ENCODE peak calls at places on chromosomes 6 and 20, in seven cellular contexts. One of them, this sample, is unnamed.

GRCh38 chr6:129890164-129890563 is 29.0 kb upstream of the TMEM244 start:
- DNase-seq in stimulated activated CD8-positive, alpha-beta memory T cell treated with anti-CD3 and anti-CD28 coated beads, Interleukin-2, amount 100 ng/mL, for 1 hour: no peak
- DNase-seq in foreskin fibroblast: peak
- DNase-seq in breast epithelium: no peak
- DNase-seq in heart right ventricle: no peak
- DNase-seq in fibroblast of the aortic adventitia: peak
- DNase-seq in HS-5: no peak
- DNase-seq in this sample: no peak

GRCh38 chr6:127288705-127289104 is 22.0 kb downstream of the RNF146 start:
- DNase-seq in stimulated activated CD8-positive, alpha-beta memory T cell treated with anti-CD3 and anti-CD28 coated beads, Interleukin-2, amount 100 ng/mL, for 1 hour: no peak
- DNase-seq in foreskin fibroblast: no peak
- DNase-seq in breast epithelium: no peak
- DNase-seq in heart right ventricle: no peak
- DNase-seq in fibroblast of the aortic adventitia: peak
- DNase-seq in HS-5: no peak
- DNase-seq in this sample: no peak

GRCh38 chr6:109772961-109773431 is 81.9 kb downstream of the FIG4 start:
- DNase-seq in stimulated activated CD8-positive, alpha-beta memory T cell treated with anti-CD3 and anti-CD28 coated beads, Interleukin-2, amount 100 ng/mL, for 1 hour: no peak
- DNase-seq in foreskin fibroblast: peak
- DNase-seq in breast epithelium: peak
- DNase-seq in heart right ventricle: peak
- DNase-seq in fibroblast of the aortic adventitia: peak
- DNase-seq in HS-5: no peak
- DNase-seq in this sample: no peak

GRCh38 chr6:26172496-26172958 is 85.3 kb downstream of the HFE start:
- DNase-seq in stimulated activated CD8-positive, alpha-beta memory T cell treated with anti-CD3 and anti-CD28 coated beads, Interleukin-2, amount 100 ng/mL, for 1 hour: no peak
- DNase-seq in foreskin fibroblast: peak
- DNase-seq in breast epithelium: peak
- DNase-seq in heart right ventricle: no peak
- DNase-seq in fibroblast of the aortic adventitia: peak
- DNase-seq in HS-5: no peak
- DNase-seq in this sample: no peak

GRCh38 chr20:61127311-61128044 is 124.6 kb upstream of the CDH4 start:
- DNase-seq in stimulated activated CD8-positive, alpha-beta memory T cell treated with anti-CD3 and anti-CD28 coated beads, Interleukin-2, amount 100 ng/mL, for 1 hour: no peak
- DNase-seq in foreskin fibroblast: peak
- DNase-seq in breast epithelium: no peak
- DNase-seq in heart right ventricle: no peak
- DNase-seq in fibroblast of the aortic adventitia: peak
- DNase-seq in HS-5: peak
- DNase-seq in this sample: no peak

GRCh38 chr20:57392512-57393271 is 1.5 kb downstream of the RBM38 start:
- DNase-seq in stimulated activated CD8-positive, alpha-beta memory T cell treated with anti-CD3 and anti-CD28 coated beads, Interleukin-2, amount 100 ng/mL, for 1 hour: peak
- DNase-seq in foreskin fibroblast: no peak
- DNase-seq in breast epithelium: peak
- DNase-seq in heart right ventricle: peak
- DNase-seq in fibroblast of the aortic adventitia: no peak
- DNase-seq in HS-5: no peak
- DNase-seq in this sample: no peak

GRCh38 chr20:35264755-35265154 is 13.2 kb downstream of the MMP24OS start:
- DNase-seq in stimulated activated CD8-positive, alpha-beta memory T cell treated with anti-CD3 and anti-CD28 coated beads, Interleukin-2, amount 100 ng/mL, for 1 hour: no peak
- DNase-seq in foreskin fibroblast: peak
- DNase-seq in breast epithelium: peak
- DNase-seq in heart right ventricle: no peak
- DNase-seq in fibroblast of the aortic adventitia: no peak
- DNase-seq in HS-5: no peak
- DNase-seq in this sample: peak

GRCh38 chr6:166274739-166275370 is 33.3 kb downstream of the PRR18 start:
- DNase-seq in stimulated activated CD8-positive, alpha-beta memory T cell treated with anti-CD3 and anti-CD28 coated beads, Interleukin-2, amount 100 ng/mL, for 1 hour: no peak
- DNase-seq in foreskin fibroblast: no peak
- DNase-seq in breast epithelium: no peak
- DNase-seq in heart right ventricle: no peak
- DNase-seq in fibroblast of the aortic adventitia: no peak
- DNase-seq in HS-5: no peak
- DNase-seq in this sample: no peak

GRCh38 chr6:135066806-135067205 is 12.2 kb upstream of the HBS1L start:
- DNase-seq in stimulated activated CD8-positive, alpha-beta memory T cell treated with anti-CD3 and anti-CD28 coated beads, Interleukin-2, amount 100 ng/mL, for 1 hour: no peak
- DNase-seq in foreskin fibroblast: no peak
- DNase-seq in breast epithelium: no peak
- DNase-seq in heart right ventricle: no peak
- DNase-seq in fibroblast of the aortic adventitia: no peak
- DNase-seq in HS-5: no peak
- DNase-seq in this sample: no peak

GRCh38 chr6:151451417-151451949 is 443 bp downstream of the RMND1 start:
- DNase-seq in stimulated activated CD8-positive, alpha-beta memory T cell treated with anti-CD3 and anti-CD28 coated beads, Interleukin-2, amount 100 ng/mL, for 1 hour: no peak
- DNase-seq in foreskin fibroblast: no peak
- DNase-seq in breast epithelium: no peak
- DNase-seq in heart right ventricle: no peak
- DNase-seq in fibroblast of the aortic adventitia: no peak
- DNase-seq in HS-5: no peak
- DNase-seq in this sample: no peak

GRCh38 chr6:113432729-113433505 is 424.2 kb upstream of the MARCKS start:
- DNase-seq in stimulated activated CD8-positive, alpha-beta memory T cell treated with anti-CD3 and anti-CD28 coated beads, Interleukin-2, amount 100 ng/mL, for 1 hour: no peak
- DNase-seq in foreskin fibroblast: peak
- DNase-seq in breast epithelium: no peak
- DNase-seq in heart right ventricle: no peak
- DNase-seq in fibroblast of the aortic adventitia: no peak
- DNase-seq in HS-5: no peak
- DNase-seq in this sample: no peak

GRCh38 chr20:10131612-10132345 is 86.9 kb upstream of the SNAP25 start:
- DNase-seq in stimulated activated CD8-positive, alpha-beta memory T cell treated with anti-CD3 and anti-CD28 coated beads, Interleukin-2, amount 100 ng/mL, for 1 hour: no peak
- DNase-seq in foreskin fibroblast: peak
- DNase-seq in breast epithelium: peak
- DNase-seq in heart right ventricle: peak
- DNase-seq in fibroblast of the aortic adventitia: peak
- DNase-seq in HS-5: no peak
- DNase-seq in this sample: no peak

GRCh38 chr6:55696041-55696440 is 117.0 kb upstream of the HMGCLL1 start:
- DNase-seq in stimulated activated CD8-positive, alpha-beta memory T cell treated with anti-CD3 and anti-CD28 coated beads, Interleukin-2, amount 100 ng/mL, for 1 hour: no peak
- DNase-seq in foreskin fibroblast: no peak
- DNase-seq in breast epithelium: no peak
- DNase-seq in heart right ventricle: no peak
- DNase-seq in fibroblast of the aortic adventitia: no peak
- DNase-seq in HS-5: no peak
- DNase-seq in this sample: no peak